ENCODE peak calls at places on chromosomes 1 and 21, in nine cellular contexts. R is PC-3, B is HCT116, U is SK-N-SH, A is GM23248, G is GM23338, I is MM.1S, O is hepatocyte, C is neural progenitor cell. W is an unnamed sample.

GRCh38 chr21:26513212-26513611 is 59.9 kb downstream of the CYYR1 start:
- DNase-seq in G (no peak), O (no peak), I (no peak), C (no peak), B (no peak), A (peak; percentile 83), R (peak; percentile 77), U (no peak), W (no peak)

GRCh38 chr1:99728494-99729235 is 37.8 kb downstream of the FRRS1 start:
- DNase-seq in R (peak; percentile 73), C (peak; percentile 53), I (no peak), B (peak; percentile 41), U (peak; percentile 22), G (peak; percentile 83), O (no peak), A (peak; percentile 49), W (peak; percentile 22)

GRCh38 chr1:117567976-117568375 is 37.9 kb upstream of the TENT5C start:
- DNase-seq in O (no peak), A (no peak), C (no peak), R (no peak), G (no peak), B (no peak), I (no peak), U (no peak), W (no peak)

GRCh38 chr21:38303300-38303699 is 46.5 kb downstream of the KCNJ15 start:
- DNase-seq in B (no peak), O (peak; percentile 49), G (no peak), C (no peak), A (peak; percentile 98), R (peak; percentile 90), I (no peak), U (no peak), W (no peak)

GRCh38 chr1:95035536-95035935 is 37.2 kb downstream of the ALG14 start:
- DNase-seq in G (no peak), C (no peak), U (no peak), I (no peak), A (peak; percentile 93), R (peak; percentile 69), O (no peak), B (peak; percentile 18), W (no peak)

GRCh38 chr1:209805875-209806760 is at the start of gene IRF6:
- DNase-seq in U (no peak), C (peak; percentile 96), I (peak; percentile 93), B (peak; percentile 88), R (peak; percentile 99), O (peak; percentile 97), G (peak; percentile 98), A (peak; percentile 78), W (no peak)

GRCh38 chr1:25501235-25502058 is 42.0 kb upstream of the LDLRAP1 start:
- DNase-seq in U (no peak), R (peak; percentile 54), C (peak; percentile 62), B (peak; percentile 16), O (peak; percentile 77), I (no peak), A (peak; percentile 76), G (peak; percentile 96), W (no peak)

GRCh38 chr1:22547186-22547817 is 16.0 kb upstream of the EPHA8 start:
- DNase-seq in B (no peak), U (no peak), C (no peak), I (no peak), G (no peak), A (no peak), R (no peak), O (no peak), W (no peak)

GRCh38 chr21:31659286-31660133 is at the start of gene SOD1:
- DNase-seq in U (peak; percentile 99), C (peak; percentile 94), I (peak; percentile 100), G (peak; percentile 97), A (peak; percentile 97), B (peak; percentile 81), R (peak; percentile 95), O (peak; percentile 95), W (peak; percentile 96)

GRCh38 chr21:18832950-18833349 is 429.4 kb upstream of the TMPRSS15 start:
- DNase-seq in B (no peak), O (peak; percentile 35), C (no peak), A (no peak), G (no peak), R (peak; percentile 85), I (no peak), U (no peak), W (no peak)

GRCh38 chr1:31723828-31724359 is 20.1 kb upstream of the COL16A1 start:
- DNase-seq in C (peak; percentile 95), U (no peak), A (peak; percentile 88), G (peak; percentile 95), B (no peak), O (peak; percentile 91), I (peak; percentile 68), R (peak; percentile 89), W (peak; percentile 69)

GRCh38 chr1:35290452-35290851 is 21.9 kb downstream of the ZMYM4 start:
- DNase-seq in A (no peak), B (no peak), I (no peak), R (no peak), U (no peak), C (no peak), O (no peak), G (no peak), W (no peak)

GRCh38 chr1:42925132-42925769 is 33.4 kb downstream of the SLC2A1 start:
- DNase-seq in U (no peak), R (no peak), C (peak; percentile 65), I (no peak), G (no peak), A (peak; percentile 21), O (peak; percentile 4), B (no peak), W (no peak)
- H3K27ac ChIP-seq in U (peak overlapping the region; percentile 25), R (peak overlapping the region; percentile 19), C (peak overlapping the region; percentile 48), I (no peak overlapping the region), G (peak overlapping the region; percentile 83), A (peak overlapping the region; percentile 19), O (peak overlapping the region; percentile 94), B (peak overlapping the region; percentile 67), W (peak overlapping the region; percentile 52)

DNA sequence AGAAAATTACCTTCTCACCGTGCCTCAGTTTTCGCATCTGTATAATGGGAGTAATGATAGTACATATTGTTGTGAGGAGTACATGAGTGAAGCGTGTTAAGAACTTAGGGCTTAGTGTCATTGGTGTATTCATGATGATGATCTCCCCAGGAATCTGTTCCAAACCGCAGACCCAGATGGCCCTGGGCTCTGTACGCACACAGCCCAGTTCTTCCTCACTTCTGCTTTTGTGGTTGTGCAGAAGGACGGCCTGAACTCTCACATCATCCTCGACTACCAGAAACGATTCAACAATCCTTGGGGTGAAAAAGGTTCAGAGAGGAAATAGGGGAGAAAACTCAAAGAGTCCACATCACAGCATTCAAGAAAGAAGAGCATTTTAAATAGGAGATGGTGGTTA is 323.0 kb downstream of the CAMTA1 start:
- DNase-seq in U (no peak), A (no peak), R (no peak), I (peak; percentile 23), O (no peak), G (no peak), B (no peak), C (no peak), W (no peak)
- TF ChIP-seq EZH2phosphoT487 in U (no peak), A (no peak), R (no peak), I (no peak), O (no peak), G (no peak), B (no peak), C (no peak), W (no peak)

GRCh38 chr1:183126528-183126927 is 59.5 kb upstream of the LAMC2 start:
- DNase-seq in R (no peak), G (no peak), A (peak; percentile 59), U (no peak), C (no peak), I (no peak), O (no peak), B (no peak), W (no peak)
- H3K36me3 ChIP-seq in R (peaks cover 48% of the 10 kb centered on the region), G (peaks cover 36% of the 10 kb centered on the region), A (peaks cover 95% of the 10 kb centered on the region), U (peaks cover 85% of the 10 kb centered on the region), C (no peaks in the 10 kb centered on the region), I (no peaks in the 10 kb centered on the region), O (no peaks in the 10 kb centered on the region), B (peaks cover 37% of the 10 kb centered on the region), W (peaks cover 89% of the 10 kb centered on the region)

DNA sequence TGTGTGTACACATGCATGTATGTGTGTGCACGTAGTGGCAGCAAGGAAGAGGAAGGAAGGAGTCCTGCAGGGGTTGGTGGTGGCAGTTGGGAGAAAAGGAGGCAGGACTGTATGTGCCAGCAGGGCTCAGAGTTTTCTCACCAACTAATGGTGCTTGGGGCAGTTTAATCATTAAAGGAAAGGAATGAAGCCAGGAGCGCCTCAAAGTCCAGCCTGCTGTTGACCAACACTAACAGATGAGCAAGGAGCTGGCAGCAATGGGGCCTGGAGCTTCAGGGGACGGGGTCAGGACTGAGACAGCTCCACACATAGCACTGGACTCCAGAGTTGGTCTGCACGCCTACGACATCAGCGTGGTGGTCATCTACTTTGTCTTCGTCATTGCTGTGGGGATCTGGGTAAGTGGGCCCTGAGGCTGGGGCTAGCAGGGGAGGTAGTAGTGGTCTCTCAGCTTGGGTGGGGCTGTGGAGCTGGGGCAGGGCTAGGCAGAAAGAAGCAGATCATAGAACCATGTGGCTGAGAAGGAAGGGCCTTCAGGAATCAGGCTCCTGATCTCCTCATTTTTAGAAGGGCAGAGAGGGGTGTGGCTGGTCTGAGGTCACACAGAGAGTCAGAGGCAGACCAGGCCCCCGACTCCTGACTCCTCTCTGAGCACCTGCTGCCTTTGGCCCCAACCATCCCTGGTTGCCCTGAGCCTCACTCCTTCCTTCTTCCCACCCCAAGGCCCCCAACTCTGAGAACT is at the start of gene SLC5A9:
- DNase-seq in R (no peak), I (no peak), C (no peak), A (no peak), B (no peak), G (no peak), U (no peak), O (peak; percentile 71), W (no peak)
- H3K27ac ChIP-seq in R (no peak within 1 kb of the TSS), I (no peak within 1 kb of the TSS), C (no peak within 1 kb of the TSS), A (no peak within 1 kb of the TSS), B (no peak within 1 kb of the TSS), G (no peak within 1 kb of the TSS), U (no peak within 1 kb of the TSS), O (peak within 1 kb of the TSS; percentile 95), W (no peak within 1 kb of the TSS)

DNA sequence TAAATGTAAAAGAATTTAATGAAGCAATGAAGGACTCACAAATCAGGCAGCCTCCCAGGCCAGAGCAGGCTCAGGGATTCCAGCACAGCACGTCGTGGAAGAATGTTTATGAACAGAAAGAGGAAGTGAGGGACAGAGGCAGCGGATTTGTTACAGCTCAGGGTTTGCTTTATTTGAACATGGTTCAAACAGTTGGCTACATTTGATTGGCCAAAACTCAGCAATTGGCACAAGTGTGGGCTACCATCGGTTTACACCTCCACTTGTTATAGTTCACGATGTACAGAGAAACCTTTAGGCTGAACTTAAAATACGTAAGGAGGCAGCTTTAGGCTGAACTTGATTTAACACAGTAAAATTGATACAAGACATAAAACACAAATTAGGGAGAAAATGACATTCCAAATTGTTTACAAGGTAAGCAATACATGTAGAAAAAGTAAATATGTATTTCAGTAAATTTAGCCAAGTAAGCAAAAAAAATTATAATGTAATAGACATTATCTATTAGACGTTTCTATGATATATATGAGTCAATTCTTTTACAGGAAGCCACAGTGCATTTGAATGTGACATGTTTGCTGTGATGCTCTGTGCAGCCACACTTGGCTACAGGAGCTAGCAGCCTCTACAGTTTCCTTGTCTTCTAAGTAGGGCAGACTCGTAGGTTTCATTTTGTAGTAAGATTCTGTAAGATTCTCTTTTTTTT is 126.5 kb downstream of the ADSS2 start:
- DNase-seq in U (no peak), G (no peak), B (no peak), O (no peak), A (no peak), I (no peak), C (no peak), R (no peak), W (peak; percentile 14)
- TF ChIP-seq EZH2phosphoT487 in U (no peak), G (no peak), B (no peak), O (no peak), A (no peak), I (no peak), C (no peak), R (no peak), W (no peak)